ENCODE peak calls at places on chromosome 2, in eight cellular contexts. B is cardiac muscle cell; I is brain microvascular endothelial cell; L is astrocyte of the spinal cord; R is transverse colon; F is psoas muscle; D is left lung; N is CD8-positive, alpha-beta T cell. G is an unnamed sample.

GRCh38 chr2:230642966-230643365 is 69.7 kb upstream of the CAB39 start:
- DNase-seq in B (no peak), I (no peak), L (no peak), R (no peak), F (no peak), D (no peak), N (no peak), G (no peak)

GRCh38 chr2:8306530-8307351 is 375.1 kb upstream of the ID2 start:
- DNase-seq in B (no peak), I (peak; percentile 2), L (peak; percentile 67), R (no peak), F (no peak), D (no peak), N (no peak), G (no peak)

GRCh38 chr2:53750369-53750768 is 17.2 kb upstream of the CHAC2 start:
- DNase-seq in B (no peak), I (no peak), L (no peak), R (no peak), F (no peak), D (no peak), N (no peak), G (no peak)

GRCh38 chr2:233711312-233712008 is 1.2 kb upstream of the UGT1A5 start:
- DNase-seq in B (peak; percentile 86), I (peak; percentile 75), L (peak; percentile 69), R (peak; percentile 87), F (peak; percentile 75), D (peak; percentile 90), N (peak; percentile 25), G (peak; percentile 47)

GRCh38 chr2:127034056-127034455 is 72.9 kb downstream of the BIN1 start:
- DNase-seq in B (no peak), I (no peak), L (no peak), R (no peak), F (no peak), D (no peak), N (no peak), G (no peak)

GRCh38 chr2:17188726-17189125 is 329.5 kb downstream of the RAD51AP2 start:
- DNase-seq in B (no peak), I (no peak), L (no peak), R (no peak), F (no peak), D (no peak), N (no peak), G (no peak)

GRCh38 chr2:239602290-239603282 is 201.8 kb upstream of the HDAC4 start:
- DNase-seq in B (no peak), I (no peak), L (no peak), R (no peak), F (peak; percentile 23), D (no peak), N (no peak), G (no peak)

GRCh38 chr2:27638023-27638637 is 9.3 kb downstream of the GPN1 start:
- DNase-seq in B (no peak), I (peak; percentile 27), L (peak; percentile 87), R (no peak), F (no peak), D (no peak), N (no peak), G (no peak)

GRCh38 chr2:15730545-15731212 is 139.0 kb downstream of the DDX1 start:
- DNase-seq in B (peak; percentile 81), I (peak; percentile 93), L (peak; percentile 98), R (peak; percentile 86), F (peak; percentile 95), D (peak; percentile 93), N (no peak), G (peak; percentile 74)

GRCh38 chr2:28547906-28548600 is 52.2 kb downstream of the PLB1 start:
- DNase-seq in B (no peak), I (no peak), L (no peak), R (no peak), F (no peak), D (no peak), N (no peak), G (no peak)

GRCh38 chr2:112683550-112684414 is 37.0 kb upstream of the NT5DC4 start:
- DNase-seq in B (no peak), I (no peak), L (no peak), R (no peak), F (no peak), D (no peak), N (no peak), G (no peak)

GRCh38 chr2:109318150-109318948 is 189.3 kb downstream of the SH3RF3 start:
- DNase-seq in B (no peak), I (peak; percentile 92), L (peak; percentile 90), R (peak; percentile 61), F (peak; percentile 92), D (no peak), N (no peak), G (peak; percentile 69)

GRCh38 chr2:54455584-54456525 is at the start of gene SPTBN1:
- DNase-seq in B (peak; percentile 93), I (peak; percentile 82), L (peak; percentile 93), R (peak; percentile 77), F (peak; percentile 96), D (peak; percentile 93), N (no peak), G (no peak)

GRCh38 chr2:25041307-25041927 is 459 bp upstream of the EFR3B start:
- DNase-seq in B (peak; percentile 77), I (peak; percentile 37), L (peak; percentile 32), R (peak; percentile 70), F (peak; percentile 76), D (peak; percentile 82), N (no peak), G (no peak)

GRCh38 chr2:237291138-237291792 is 122.7 kb downstream of the COL6A3 start:
- DNase-seq in B (peak; percentile 81), I (peak; percentile 99), L (peak; percentile 100), R (peak; percentile 87), F (peak; percentile 94), D (peak; percentile 87), N (no peak), G (peak; percentile 100)

GRCh38 chr2:96147593-96148201 is 2.5 kb upstream of the DUSP2 start:
- DNase-seq in B (peak; percentile 83), I (no peak), L (no peak), R (peak; percentile 6), F (no peak), D (no peak), N (no peak), G (no peak)
- H3K4me3 ChIP-seq in B (no peak overlapping the region), I (no peak overlapping the region), L (no peak overlapping the region), R (no peak overlapping the region), F (no peak overlapping the region), D (no peak overlapping the region), N (peak overlapping the region; percentile 29), G (no peak overlapping the region)

GRCh38 chr2:4718777-4719176 is 973.4 kb upstream of the SOX11 start:
- DNase-seq in B (no peak), I (no peak), L (no peak), R (no peak), F (no peak), D (no peak), N (no peak), G (no peak)

GRCh38 chr2:4715065-4715464 is 977.1 kb upstream of the SOX11 start:
- DNase-seq in B (peak; percentile 3), I (peak; percentile 42), L (no peak), R (no peak), F (no peak), D (no peak), N (no peak), G (no peak)
- TF ChIP-seq CTCF in B (no peak), I (peak; percentile 36), L (peak; percentile 1), R (no peak), F (no peak), D (no peak), N (no peak), G (no peak)

DNA sequence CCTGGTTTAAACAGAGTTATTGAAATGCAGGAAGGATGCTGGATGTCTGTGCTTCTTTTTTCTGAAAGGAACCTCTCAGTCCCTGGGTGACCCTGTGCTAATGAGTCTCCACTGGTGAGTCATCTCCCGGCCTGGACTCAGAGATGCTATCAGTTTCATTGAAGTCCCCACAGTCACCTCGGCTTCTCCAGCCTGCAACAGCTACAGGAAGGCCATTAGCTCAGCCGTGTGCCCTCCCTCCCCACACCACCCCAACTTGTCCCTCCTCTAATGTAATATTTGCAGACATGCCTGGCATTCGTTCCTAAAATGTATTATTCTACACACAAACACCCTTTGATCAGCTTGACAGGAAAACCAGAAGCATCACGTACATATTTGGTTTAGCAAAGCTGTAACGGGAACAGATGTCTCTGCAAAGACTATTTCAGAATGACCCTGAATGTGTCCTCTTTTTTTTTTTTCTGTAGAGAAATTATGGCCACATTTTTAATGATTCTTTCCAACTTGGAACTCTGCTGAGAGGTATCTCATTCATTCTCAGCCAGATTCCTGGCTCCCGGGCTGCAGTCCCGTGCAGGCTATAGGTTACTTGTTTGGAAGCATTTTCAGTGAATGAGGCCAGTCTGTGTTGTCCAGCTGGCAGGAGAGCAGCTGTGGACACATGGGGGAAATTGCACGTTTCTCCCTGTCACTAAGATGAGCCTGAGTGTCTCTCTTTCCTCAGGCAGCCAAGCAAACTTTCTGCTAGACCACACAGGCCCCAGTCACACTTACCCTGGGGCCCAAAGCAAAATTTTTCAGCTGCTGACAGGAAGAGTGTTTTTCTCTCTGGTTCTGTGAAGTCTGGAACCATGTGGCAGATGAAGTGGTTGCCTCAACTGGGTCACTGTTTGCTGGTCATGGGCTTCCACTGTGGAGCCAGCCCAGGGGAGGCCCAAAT is 430.9 kb downstream of the LPIN1 start:
- DNase-seq in B (no peak), I (peak; percentile 84), L (peak; percentile 74), R (peak; percentile 14), F (peak; percentile 65), D (no peak), N (no peak), G (peak; percentile 59)
- H3K4me3 ChIP-seq in B (no peak overlapping the region), I (no peak overlapping the region), L (no peak overlapping the region), R (no peak overlapping the region), F (no peak overlapping the region), D (no peak overlapping the region), N (no peak overlapping the region), G (no peak overlapping the region)

DNA sequence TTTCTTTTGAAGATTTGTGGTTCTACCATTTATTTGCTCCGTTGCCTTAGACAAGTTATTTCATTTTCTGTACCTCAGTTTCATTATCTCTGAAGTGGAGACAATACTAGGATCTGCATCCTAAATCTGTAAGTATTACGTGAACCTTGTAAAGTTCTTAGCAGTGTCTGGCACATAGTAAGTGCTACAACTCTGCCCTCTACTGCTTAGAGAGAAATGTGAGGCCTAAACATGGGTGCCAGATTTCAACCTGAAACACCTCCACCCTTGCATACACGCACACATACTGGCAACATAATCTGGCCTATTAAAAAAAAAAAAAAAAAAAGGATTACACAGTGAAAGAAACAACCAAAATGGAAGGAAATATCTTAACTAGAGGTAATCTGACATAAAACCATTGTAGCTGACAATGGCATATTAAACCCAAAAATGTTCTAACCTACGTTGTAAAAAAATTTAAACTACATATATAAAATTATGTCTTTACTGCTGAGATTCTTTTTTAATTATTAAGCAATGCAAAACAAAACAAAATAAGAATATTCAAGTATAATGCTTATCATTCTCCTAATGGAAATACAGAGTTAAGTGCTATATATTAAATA is 132.6 kb downstream of the MAP2 start:
- DNase-seq in B (peak; percentile 37), I (peak; percentile 28), L (peak; percentile 61), R (no peak), F (no peak), D (no peak), N (no peak), G (peak; percentile 40)
- TF ChIP-seq CTCF in B (peak; percentile 71), I (peak; percentile 77), L (peak; percentile 62), R (peak; percentile 7), F (peak; percentile 31), D (peak; percentile 34), N (no peak), G (peak; percentile 54)

G was measured in HFF-Myc.